ENCODE peak calls at places on chromosomes 4 and X, in seven cellular contexts. C is Caco-2; B is effector memory CD8-positive, alpha-beta T cell; X is activated CD4-positive, alpha-beta T cell treated with anti-CD3 and anti-CD28 coated beads, Interleukin-2, amount 10 ng/mL, durations not matched to agents 7 days and 5 days; W is mucosa of descending colon; U is cardiac muscle cell; V is COR-L47. A is an unnamed sample.

GRCh38 chr4:137278431-137278830 is 253.9 kb downstream of the PCDH18 start:
- DNase-seq in X (no peak), U (no peak), C (no peak), W (no peak), V (no peak), B (no peak), A (no peak)

GRCh38 chr4:152784490-152785195 is 4.9 kb downstream of the ARFIP1 start:
- DNase-seq in U (no peak), B (no peak), C (no peak), W (no peak), X (no peak), V (peak), A (no peak)

GRCh38 chr4:132982151-132982550 is 166.9 kb upstream of the PCDH10 start:
- DNase-seq in X (no peak), U (no peak), B (no peak), C (no peak), W (no peak), V (no peak), A (no peak)

GRCh38 chrX:19799319-19800182 is 87.8 kb downstream of the SH3KBP1 start:
- DNase-seq in W (no peak), V (no peak), B (peak), X (peak), U (no peak), C (no peak), A (no peak)

GRCh38 chr4:2458546-2459491 is 10.1 kb upstream of the RNF4 start:
- DNase-seq in B (no peak), V (peak), U (no peak), C (no peak), X (no peak), W (peak), A (no peak)

GRCh38 chr4:7719354-7720174 is 220.1 kb downstream of the AFAP1 start:
- DNase-seq in U (peak), W (no peak), V (peak), X (peak), C (peak), B (peak), A (no peak)

GRCh38 chr4:107721436-107722090 is 1.5 kb upstream of the PAPSS1 start:
- DNase-seq in C (no peak), X (peak), B (peak), W (peak), U (peak), V (peak), A (peak)

GRCh38 chr4:8125526-8126056 is 33.0 kb downstream of the ABLIM2 start:
- DNase-seq in V (no peak), B (no peak), C (no peak), U (no peak), X (no peak), W (no peak), A (no peak)

GRCh38 chr4:57156242-57156990 is 46.2 kb upstream of the IGFBP7 start:
- DNase-seq in V (no peak), B (no peak), W (no peak), C (no peak), U (no peak), X (no peak), A (no peak)

GRCh38 chrX:136475236-136475635 is 12.5 kb upstream of the BRS3 start:
- DNase-seq in B (no peak), U (no peak), V (no peak), W (no peak), C (no peak), X (no peak), A (no peak)

GRCh38 chr4:85084371-85085170 is 118.1 kb upstream of the WDFY3 start:
- DNase-seq in B (no peak), W (no peak), U (peak), C (no peak), X (peak), V (peak), A (peak)